ENCODE peak calls at places on chromosomes 13 and 19, in nine cellular contexts. E, H, O, X, Q, P, I, A and R are unnamed samples. For H3K4me1 and H3K9me3, the result is how much of the 10 kb centered on the place peaks cover.

GRCh38 chr19:42203700-42204099 is 13.8 kb downstream of the DEDD2 start:
- DNase-seq in A (no peak), O (no peak), I (no peak), P (no peak), E (no peak), H (no peak), Q (no peak), X (no peak), R (no peak)

GRCh38 chr13:95343944-95344343 is 42.7 kb upstream of the ABCC4 start:
- DNase-seq in O (no peak), P (no peak), X (no peak), I (no peak), E (no peak), H (no peak), A (no peak), Q (no peak), R (no peak)

GRCh38 chr19:33551676-33552075 is 30.1 kb upstream of the PEPD start:
- DNase-seq in A (no peak), I (no peak), X (no peak), E (no peak), P (no peak), Q (no peak), O (no peak), H (no peak), R (no peak)

GRCh38 chr19:49348305-49349188 is 13.3 kb downstream of the CD37 start:
- DNase-seq in E (no peak), P (no peak), X (no peak), H (no peak), Q (no peak), O (no peak), A (no peak), I (no peak), R (no peak)

GRCh38 chr19:47848871-47849473 is 10.1 kb upstream of the TPRX2 start:
- DNase-seq in Q (no peak), A (no peak), H (no peak), I (no peak), E (no peak), X (no peak), O (no peak), P (peak), R (no peak)

GRCh38 chr19:6713773-6714692 is 6.4 kb downstream of the C3 start:
- DNase-seq in H (no peak), E (no peak), P (no peak), A (no peak), O (no peak), Q (no peak), X (no peak), I (no peak), R (no peak)

GRCh38 chr13:99031725-99032298 is 53.9 kb upstream of the DOCK9 start:
- DNase-seq in E (no peak), H (no peak), P (no peak), I (no peak), O (no peak), A (no peak), X (no peak), Q (no peak), R (peak)

GRCh38 chr19:34838248-34838647 is 65.2 kb upstream of the ZNF599 start:
- DNase-seq in E (no peak), X (no peak), O (no peak), P (no peak), Q (no peak), H (peak), A (no peak), I (no peak), R (peak)

GRCh38 chr13:28744091-28744536 is 25.3 kb upstream of the SLC46A3 start:
- DNase-seq in I (no peak), Q (no peak), O (no peak), P (peak), H (no peak), E (no peak), X (no peak), A (peak), R (no peak)

GRCh38 chr13:111186305-111186930 is 71.3 kb downstream of the ARHGEF7 start:
- DNase-seq in H (no peak), Q (no peak), O (no peak), X (no peak), A (no peak), P (no peak), E (no peak), I (no peak), R (no peak)

GRCh38 chr19:14147797-14148605 is 11.6 kb upstream of the ASF1B start:
- DNase-seq in H (peak), O (peak), I (no peak), P (peak), E (peak), Q (peak), X (peak), A (peak), R (peak)

GRCh38 chr19:1063909-1064660 is 2.9 kb upstream of the ARHGAP45 start:
- DNase-seq in P (peak), Q (peak), A (no peak), O (peak), X (no peak), E (no peak), I (no peak), H (peak), R (no peak)

GRCh38 chr13:112078879-112079526 is 12.1 kb downstream of the SOX1 start:
- DNase-seq in O (no peak), P (no peak), I (no peak), E (no peak), H (no peak), X (no peak), Q (no peak), A (no peak), R (no peak)

GRCh38 chr13:24668511-24668910 is 11.7 kb upstream of the ATP12A start:
- DNase-seq in I (no peak), P (no peak), E (no peak), H (no peak), A (no peak), Q (no peak), X (no peak), O (no peak), R (no peak)

GRCh38 chr19:35908977-35909683 is 1.0 kb upstream of the TYROBP start:
- DNase-seq in A (no peak), P (peak), Q (peak), H (no peak), X (no peak), E (no peak), I (no peak), O (peak), R (peak)

GRCh38 chr19:7488736-7489353 is at the start of gene PEX11G:
- DNase-seq in O (peak), P (peak), E (peak), A (peak), I (peak), X (peak), H (peak), Q (peak), R (peak)

GRCh38 chr13:107650081-107650701 is 565.1 kb downstream of the LIG4 start:
- DNase-seq in P (peak), Q (peak), X (no peak), I (peak), E (no peak), A (peak), O (peak), H (peak), R (peak)

GRCh38 chr13:36973621-36974268 is 25.4 kb downstream of the ALG5 start:
- DNase-seq in O (no peak), I (no peak), P (no peak), A (no peak), X (no peak), Q (no peak), E (no peak), H (no peak), R (no peak)

GRCh38 chr19:14473073-14473790 is 1.9 kb downstream of the PTGER1 start:
- DNase-seq in O (no peak), H (no peak), X (no peak), A (no peak), P (no peak), E (no peak), Q (no peak), I (no peak), R (no peak)

GRCh38 chr19:55536951-55537740 is at the start of gene SBK2:
- DNase-seq in E (no peak), X (no peak), Q (no peak), A (no peak), O (no peak), H (no peak), I (no peak), P (no peak), R (no peak)

GRCh38 chr19:49931293-49932040 is 2.2 kb upstream of the NUP62 start:
- DNase-seq in E (no peak), X (no peak), O (no peak), A (no peak), P (no peak), Q (no peak), H (no peak), I (no peak), R (no peak)

GRCh38 chr19:39843919-39844793 is 2.0 kb downstream of the FBL start:
- DNase-seq in P (peak), Q (no peak), A (peak), O (no peak), X (no peak), E (peak), H (peak), I (peak), R (peak)

GRCh38 chr19:49916839-49917733 is 11.9 kb upstream of the ATF5 start:
- DNase-seq in A (no peak), Q (no peak), O (no peak), E (no peak), P (no peak), X (peak), H (peak), I (no peak), R (no peak)

GRCh38 chr13:79989251-79989661 is 351.7 kb downstream of the SPRY2 start:
- DNase-seq in H (peak), P (peak), E (no peak), A (peak), Q (no peak), I (no peak), O (peak), X (no peak), R (peak)

GRCh38 chr19:15292847-15293582 is 39.3 kb downstream of the BRD4 start:
- DNase-seq in H (no peak), O (no peak), Q (no peak), P (no peak), A (no peak), I (peak), E (no peak), X (no peak), R (no peak)

GRCh38 chr13:78910147-78910546 is 251.2 kb upstream of the OBI1 start:
- DNase-seq in P (no peak), X (no peak), I (no peak), Q (no peak), H (no peak), O (no peak), A (no peak), E (no peak), R (no peak)

GRCh38 chr13:49053215-49053614 is 77.5 kb downstream of the FNDC3A start:
- DNase-seq in A (no peak), X (no peak), Q (no peak), H (no peak), I (no peak), O (no peak), P (no peak), E (no peak), R (no peak)

GRCh38 chr19:1237754-1238372 is at the start of gene CBARP:
- DNase-seq in O (no peak), P (no peak), I (no peak), Q (peak), X (peak), E (no peak), A (no peak), H (peak), R (no peak)

GRCh38 chr13:99640260-99640659 is 139.0 kb downstream of the TM9SF2 start:
- DNase-seq in A (no peak), E (no peak), H (no peak), I (no peak), X (no peak), Q (no peak), O (no peak), P (no peak), R (no peak)

GRCh38 chr19:29098863-29099481 is 114.0 kb downstream of the UQCRFS1 start:
- DNase-seq in O (peak), I (no peak), P (peak), Q (peak), E (no peak), X (no peak), A (no peak), H (no peak), R (no peak)

GRCh38 chr19:46620716-46621115 is 4.2 kb downstream of the PTGIR start:
- DNase-seq in E (no peak), X (no peak), I (no peak), H (no peak), Q (no peak), O (no peak), P (no peak), A (peak), R (no peak)

GRCh38 chr19:46623915-46624502 is 880 bp downstream of the PTGIR start:
- DNase-seq in E (no peak), Q (no peak), H (no peak), I (no peak), A (no peak), O (no peak), P (no peak), X (no peak), R (no peak)

GRCh38 chr19:46621191-46622117 is 3.4 kb downstream of the PTGIR start:
- DNase-seq in H (no peak), A (no peak), P (no peak), Q (no peak), X (no peak), I (no peak), O (no peak), E (no peak), R (no peak)

GRCh38 chr19:46620267-46620666 is 4.6 kb downstream of the PTGIR start:
- DNase-seq in A (no peak), X (no peak), Q (no peak), E (no peak), I (no peak), H (no peak), P (no peak), O (no peak), R (no peak)

DNA sequence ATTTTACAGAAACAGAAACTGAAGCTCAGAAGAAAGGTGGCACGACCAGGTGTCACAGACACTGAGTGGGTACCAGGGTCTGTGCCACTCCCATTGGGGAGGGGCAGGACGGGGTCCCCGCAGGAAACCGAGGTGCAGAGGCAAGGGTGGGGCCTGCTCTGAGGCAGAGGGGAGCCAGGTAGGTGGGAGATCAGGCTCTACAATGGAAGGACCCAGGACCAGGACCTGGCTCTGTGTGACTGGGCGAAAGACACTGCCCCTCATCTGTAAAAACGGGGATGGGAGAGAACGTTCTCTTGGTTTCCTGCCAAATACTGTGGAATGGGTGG is 2.8 kb downstream of the PTGIR start:
- DNase-seq in O (no peak), I (no peak), A (no peak), E (no peak), X (no peak), H (no peak), Q (peak), P (no peak), R (no peak)
- H3K4me1 ChIP-seq in O (under half), I (under half), A (under half), E (half or more), X (under half), H (under half), Q (under half), P (under half), R (under half)

DNA sequence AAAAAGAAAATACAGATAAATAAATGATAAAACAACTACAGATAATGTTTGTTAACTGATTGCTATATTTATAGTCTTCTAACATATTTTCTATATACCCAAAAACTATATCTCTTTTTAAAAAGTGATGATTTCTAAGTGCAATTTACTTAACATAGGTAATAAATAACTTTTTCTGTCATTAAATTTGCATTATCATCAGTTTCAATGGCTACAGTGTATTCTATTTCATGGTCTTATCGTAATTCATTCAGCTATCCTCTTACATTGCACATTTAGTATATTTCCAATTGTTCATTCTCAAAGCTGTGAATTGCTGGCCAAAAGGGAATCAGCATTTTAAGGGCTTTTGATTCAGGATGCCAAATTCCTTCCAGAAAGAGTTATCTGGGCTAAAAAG is 3.6 kb downstream of the ZNF180 start:
- DNase-seq in I (no peak), E (no peak), P (no peak), X (no peak), A (no peak), Q (no peak), H (no peak), O (no peak), R (no peak)
- H3K9me3 ChIP-seq in I (under half), E (half or more), P (half or more), X (under half), A (under half), Q (half or more), H (under half), O (half or more), R (under half)

GRCh38 chr19:4791183-4792018 is at the start of gene FEM1A:
- DNase-seq in I (peak), Q (peak), O (peak), H (peak), E (peak), A (peak), X (peak), P (peak), R (peak)

GRCh38 chr19:4800591-4801081 is 9.1 kb downstream of the FEM1A start:
- DNase-seq in X (peak), E (no peak), Q (peak), H (peak), I (no peak), A (no peak), P (no peak), O (no peak), R (no peak)

GRCh38 chr19:4795400-4795799 is 3.9 kb downstream of the FEM1A start:
- DNase-seq in I (no peak), X (no peak), P (no peak), A (peak), O (no peak), Q (peak), E (no peak), H (no peak), R (no peak)

DNA sequence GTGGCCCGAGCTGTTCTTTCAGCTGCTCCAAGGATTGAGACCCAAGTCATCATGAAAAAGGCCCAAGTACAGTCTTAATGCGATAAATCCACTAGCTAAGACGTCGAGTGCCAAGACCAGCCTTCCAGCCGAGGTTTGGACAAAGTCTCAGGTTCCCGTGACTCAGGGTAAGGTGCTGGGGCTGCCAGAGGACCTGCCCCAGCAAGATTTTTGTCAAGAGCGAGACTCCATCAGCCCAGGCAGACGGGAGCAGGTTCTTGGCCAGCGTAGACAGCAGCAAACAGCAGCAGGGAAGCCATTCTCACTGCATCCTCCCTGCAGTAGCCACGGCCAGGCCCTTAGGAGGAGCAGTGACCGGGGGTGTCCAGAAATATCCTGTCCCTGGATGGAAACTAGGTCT is 3.4 kb downstream of the FEM1A start:
- DNase-seq in O (no peak), P (no peak), I (no peak), X (peak), Q (peak), E (no peak), A (no peak), H (no peak), R (no peak)
- H3K4me1 ChIP-seq in O (under half), P (under half), I (under half), X (under half), Q (under half), E (under half), A (under half), H (under half), R (under half)

GRCh38 chr19:22517496-22518411 is 95.6 kb upstream of the ZNF98 start:
- DNase-seq in Q (no peak), X (no peak), O (no peak), P (no peak), I (no peak), H (no peak), A (no peak), E (no peak), R (no peak)

GRCh38 chr19:22519152-22519551 is 97.0 kb upstream of the ZNF98 start:
- DNase-seq in A (no peak), H (no peak), E (no peak), Q (no peak), X (no peak), P (no peak), I (no peak), O (no peak), R (no peak)

DNA sequence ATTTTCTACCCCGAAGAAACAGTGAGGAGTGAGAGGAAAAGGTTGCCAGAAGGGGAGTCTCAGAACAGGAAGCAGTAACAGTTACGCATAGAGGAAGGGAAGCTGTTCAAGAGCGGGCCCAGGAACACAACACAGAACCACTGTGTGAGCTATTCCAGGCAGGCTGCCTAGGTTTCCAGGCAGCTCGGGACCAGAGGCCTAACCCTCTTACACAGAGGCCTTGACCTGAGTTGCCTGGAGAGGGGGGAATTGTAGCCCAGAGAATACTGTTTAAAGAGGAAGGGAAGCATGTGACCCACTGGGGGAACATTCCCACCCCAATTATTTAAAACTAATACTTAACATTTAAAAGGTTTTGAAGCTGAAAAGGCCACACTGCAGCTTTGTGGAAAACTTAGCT is 93.3 kb upstream of the ZNF98 start:
- DNase-seq in H (no peak), E (no peak), A (no peak), O (no peak), X (no peak), P (no peak), I (no peak), Q (no peak), R (no peak)
- H3K9me3 ChIP-seq in H (under half), E (under half), A (under half), O (under half), X (under half), P (half or more), I (under half), Q (under half), R (under half)

DNA sequence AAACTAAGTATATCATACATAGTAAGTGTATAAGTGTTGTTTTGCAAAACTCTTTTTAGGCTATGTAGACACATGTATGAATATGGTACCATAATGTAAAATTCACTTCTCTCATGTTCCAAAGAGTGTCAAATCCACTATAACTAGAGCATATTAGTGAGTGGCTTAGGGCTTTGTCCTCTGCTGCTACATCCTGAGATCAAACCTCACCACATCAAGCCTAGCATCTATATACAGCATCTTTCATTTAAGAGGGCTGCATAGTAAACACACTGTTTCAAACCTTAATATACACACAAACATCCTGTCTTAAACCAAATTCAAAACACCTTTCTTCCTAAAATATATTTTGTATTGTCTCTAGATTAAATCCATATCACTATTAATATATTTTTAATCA is 38.6 kb downstream of the ELF1 start:
- DNase-seq in X (no peak), Q (no peak), I (no peak), P (no peak), A (no peak), O (no peak), H (no peak), E (peak), R (no peak)
- H3K4me1 ChIP-seq in X (under half), Q (under half), I (under half), P (under half), A (under half), O (under half), H (under half), E (half or more), R (under half)